ENCODE peak calls at places on chromosomes 16 and 17, in seven cellular contexts. U, A, B, T, L, E and O are unnamed samples.

GRCh38 chr16:75308011-75308410 is 56.6 kb upstream of the BCAR1 start:
- DNase-seq in U (no peak), A (no peak), B (no peak), T (no peak), L (no peak), E (no peak), O (no peak)

GRCh38 chr16:23171234-23171948 is 11.2 kb upstream of the SCNN1G start:
- DNase-seq in U (no peak), A (no peak), B (no peak), T (no peak), L (no peak), E (no peak), O (no peak)

GRCh38 chr16:57998484-57998883 is 2.0 kb downstream of the ZNF319 start:
- DNase-seq in U (no peak), A (no peak), B (no peak), T (no peak), L (no peak), E (no peak), O (no peak)

GRCh38 chr16:88681709-88682451 is 4.4 kb downstream of the SNAI3 start:
- DNase-seq in U (peak; percentile 59), A (peak; percentile 85), B (no peak), T (no peak), L (no peak), E (no peak), O (no peak)

GRCh38 chr17:51428668-51429486 is 168.5 kb downstream of the UTP18 start:
- DNase-seq in U (no peak), A (no peak), B (no peak), T (no peak), L (peak; percentile 20), E (peak; percentile 53), O (peak; percentile 57)

GRCh38 chr16:53504161-53504663 is 1.2 kb upstream of the AKTIP start:
- DNase-seq in U (peak; percentile 53), A (peak; percentile 48), B (peak; percentile 14), T (peak; percentile 40), L (peak; percentile 60), E (peak; percentile 92), O (no peak)

GRCh38 chr17:81298991-81299733 is 4.1 kb upstream of the SLC38A10 start:
- DNase-seq in U (no peak), A (no peak), B (no peak), T (no peak), L (peak; percentile 71), E (no peak), O (no peak)

GRCh38 chr16:4372578-4373355 is 1.1 kb downstream of the VASN start:
- DNase-seq in U (peak; percentile 52), A (no peak), B (no peak), T (no peak), L (no peak), E (no peak), O (no peak)

GRCh38 chr16:88917146-88917914 is 50.9 kb upstream of the PABPN1L start:
- DNase-seq in U (no peak), A (no peak), B (no peak), T (no peak), L (no peak), E (no peak), O (no peak)

GRCh38 chr16:56737539-56737938 is 7.6 kb downstream of the NUP93 start:
- DNase-seq in U (no peak), A (no peak), B (no peak), T (no peak), L (no peak), E (no peak), O (no peak)
- TF ChIP-seq CTCF in U (no peak), A (no peak), B (no peak), T (no peak), L (no peak), E (no peak), O (no peak)

DNA sequence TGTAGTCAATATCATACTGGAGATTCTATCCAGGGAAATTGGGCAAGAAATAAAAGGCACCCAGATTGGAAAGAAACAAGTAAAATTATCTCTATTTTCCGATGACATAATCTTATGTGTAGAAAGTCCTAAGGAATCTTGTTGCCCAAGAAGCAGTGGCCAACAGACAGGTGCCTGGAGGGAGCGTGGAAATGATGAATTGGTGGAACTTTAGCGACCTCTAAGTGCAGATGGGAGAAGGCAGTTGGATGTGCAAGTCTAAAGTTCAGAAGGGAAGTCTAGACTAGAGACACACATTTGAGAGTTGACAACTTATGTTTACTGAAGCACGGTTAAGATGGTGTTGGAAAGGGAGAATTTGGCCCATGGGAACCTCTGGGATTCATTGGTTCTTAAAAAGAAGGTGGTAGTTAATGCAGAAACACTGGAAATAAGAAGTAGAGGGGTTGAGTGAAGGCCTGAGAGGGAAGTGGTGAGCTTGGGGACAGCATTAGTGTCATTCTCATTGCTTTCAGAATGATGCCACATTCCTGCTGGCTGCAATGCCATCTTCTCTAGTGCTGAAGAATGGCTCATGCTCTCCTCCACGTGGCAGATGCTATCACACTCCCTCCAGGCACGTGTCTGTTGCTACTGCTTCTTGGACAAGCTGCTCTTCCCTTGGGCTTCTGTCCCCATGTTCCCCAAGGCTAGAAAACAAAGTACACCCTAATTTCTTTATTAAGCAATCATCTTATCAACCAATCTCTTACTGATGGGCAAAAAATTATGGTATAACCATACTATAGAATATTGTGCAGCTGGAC is 24.0 kb downstream of the TAT start:
- DNase-seq in U (no peak), A (no peak), B (no peak), T (no peak), L (no peak), E (no peak), O (no peak)
- TF ChIP-seq CTCF in U (no peak), A (peak; percentile 9), B (no peak), T (no peak), L (peak; percentile 41), E (no peak), O (no peak)

GRCh38 chr17:44081681-44082080 is 11.1 kb downstream of the G6PC3 start:
- DNase-seq in U (no peak), A (no peak), B (no peak), T (no peak), L (no peak), E (no peak), O (no peak)

GRCh38 chr17:44084921-44085320 is 14.4 kb downstream of the G6PC3 start:
- DNase-seq in U (no peak), A (no peak), B (no peak), T (no peak), L (no peak), E (no peak), O (no peak)

GRCh38 chr17:44082206-44082605 is 11.7 kb downstream of the G6PC3 start:
- DNase-seq in U (no peak), A (no peak), B (no peak), T (no peak), L (no peak), E (no peak), O (no peak)

GRCh38 chr17:44083250-44083849 is 12.8 kb downstream of the G6PC3 start:
- DNase-seq in U (no peak), A (no peak), B (no peak), T (peak; percentile 42), L (peak; percentile 88), E (no peak), O (no peak)

GRCh38 chr17:44084131-44084538 is 13.6 kb downstream of the G6PC3 start:
- DNase-seq in U (no peak), A (no peak), B (no peak), T (peak; percentile 48), L (peak; percentile 73), E (no peak), O (no peak)
- TF ChIP-seq CTCF in U (peak; percentile 23), A (peak; percentile 38), B (peak; percentile 46), T (peak; percentile 45), L (peak; percentile 71), E (no peak), O (peak; percentile 43)

GRCh38 chr16:68367440-68367839 is 56.6 kb downstream of the PRMT7 start:
- DNase-seq in U (no peak), A (no peak), B (no peak), T (no peak), L (no peak), E (no peak), O (no peak)

GRCh38 chr16:68366062-68366461 is 55.2 kb downstream of the PRMT7 start:
- DNase-seq in U (no peak), A (no peak), B (no peak), T (no peak), L (peak; percentile 80), E (no peak), O (no peak)

GRCh38 chr16:68367891-68368601 is 57.2 kb downstream of the PRMT7 start:
- DNase-seq in U (no peak), A (no peak), B (no peak), T (no peak), L (no peak), E (no peak), O (no peak)

GRCh38 chr16:68368602-68368944 is 57.8 kb downstream of the PRMT7 start:
- DNase-seq in U (no peak), A (no peak), B (no peak), T (no peak), L (no peak), E (no peak), O (no peak)

DNA sequence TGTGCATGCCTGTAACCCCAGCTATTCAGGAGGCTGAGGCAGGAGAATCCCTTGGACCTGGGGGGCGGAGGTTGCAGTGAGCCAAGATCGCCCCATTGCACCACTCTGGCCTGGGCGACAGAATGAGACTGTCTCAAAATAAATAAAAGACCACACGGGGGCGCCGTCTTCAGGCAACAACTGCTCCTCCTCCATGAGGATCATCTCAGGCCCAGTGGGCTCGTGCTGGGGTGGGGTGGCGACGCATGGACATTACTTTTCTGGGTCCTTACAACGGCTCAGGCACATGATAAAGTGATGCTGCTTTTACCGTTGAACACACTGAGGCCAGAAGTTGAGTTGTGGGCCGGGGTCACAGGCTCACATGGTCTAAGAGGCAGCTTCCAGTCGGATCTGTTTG is 56.2 kb downstream of the PRMT7 start:
- DNase-seq in U (no peak), A (no peak), B (peak; percentile 61), T (peak; percentile 66), L (peak; percentile 74), E (no peak), O (no peak)
- TF ChIP-seq CTCF in U (peak; percentile 49), A (peak; percentile 56), B (peak; percentile 61), T (peak; percentile 68), L (peak; percentile 57), E (no peak), O (peak; percentile 49)

DNA sequence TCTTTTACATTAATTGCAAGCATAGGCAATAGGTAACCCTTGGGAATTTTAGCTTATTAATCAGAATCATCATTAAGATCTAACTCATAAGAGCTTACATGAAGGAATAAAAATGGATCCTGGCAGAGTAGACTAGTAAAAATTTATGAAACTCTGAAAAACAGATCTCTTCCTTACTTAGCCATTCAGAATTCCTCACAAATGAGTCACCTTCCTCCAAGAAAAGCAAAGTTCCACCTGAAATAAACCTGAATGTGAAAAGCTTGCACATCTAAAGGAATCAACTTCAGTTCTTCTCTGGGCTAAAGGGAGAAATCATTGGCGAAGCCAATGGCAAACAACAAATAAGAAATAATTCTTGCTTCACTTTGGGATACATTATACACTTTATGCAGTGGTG is 22.7 kb downstream of the MYO1D start:
- DNase-seq in U (no peak), A (no peak), B (no peak), T (no peak), L (no peak), E (no peak), O (no peak)
- TF ChIP-seq CTCF in U (no peak), A (no peak), B (no peak), T (no peak), L (no peak), E (no peak), O (no peak)

GRCh38 chr16:73057369-73058210 is 9.7 kb upstream of the ZFHX3 start:
- DNase-seq in U (no peak), A (peak; percentile 67), B (no peak), T (peak; percentile 61), L (no peak), E (no peak), O (no peak)
- TF ChIP-seq CTCF in U (peak; percentile 32), A (peak; percentile 25), B (peak; percentile 56), T (no peak), L (peak; percentile 44), E (peak; percentile 27), O (peak; percentile 39)

GRCh38 chr17:68512247-68512966 is at the start of gene PRKAR1A:
- DNase-seq in U (peak; percentile 94), A (peak; percentile 91), B (peak; percentile 84), T (peak; percentile 91), L (peak; percentile 96), E (peak; percentile 98), O (peak; percentile 96)
- TF ChIP-seq CTCF in U (peak; percentile 8), A (no peak), B (peak; percentile 15), T (no peak), L (peak; percentile 17), E (no peak), O (peak; percentile 9)